ENCODE peak calls at places on chromosome 22, in six cellular contexts. S is sigmoid colon, Q is thoracic aorta, X is lung, O is pancreas, E is cardiac muscle cell. I is an unnamed sample.

GRCh38 chr22:26286091-26286780 is 117.0 kb downstream of the SEZ6L start:
- DNase-seq in E (no peak), S (no peak), Q (no peak), O (no peak), X (no peak), I (no peak)

GRCh38 chr22:31935961-31936635 is 8.2 kb upstream of the YWHAH start:
- DNase-seq in Q (no peak), O (no peak), E (no peak), S (no peak), X (no peak), I (no peak)

GRCh38 chr22:28801845-28802594 is 1.7 kb upstream of the XBP1 start:
- DNase-seq in S (no peak), O (no peak), X (no peak), Q (no peak), E (no peak), I (peak; percentile 20)

GRCh38 chr22:20472629-20473442 is 22.8 kb downstream of the KLHL22 start:
- DNase-seq in S (peak; percentile 36), O (no peak), Q (no peak), X (no peak), E (no peak), I (no peak)

GRCh38 chr22:34570408-34570807 is 495.6 kb upstream of the ISX start:
- DNase-seq in O (no peak), S (no peak), E (no peak), X (no peak), Q (no peak), I (no peak)

GRCh38 chr22:27387561-27387960 is 414.0 kb downstream of the MN1 start:
- DNase-seq in E (no peak), Q (no peak), O (no peak), S (no peak), X (no peak), I (peak; percentile 30)

GRCh38 chr22:35212020-35212419 is 45.3 kb upstream of the HMGXB4 start:
- DNase-seq in X (no peak), O (no peak), Q (no peak), E (peak; percentile 70), S (no peak), I (peak; percentile 34)

GRCh38 chr22:22884010-22884887 is 3.4 kb upstream of the IGLL5 start:
- DNase-seq in E (peak; percentile 80), Q (no peak), X (peak; percentile 58), S (no peak), O (no peak), I (peak; percentile 48)

GRCh38 chr22:19806213-19807160 is 45.9 kb downstream of the TBX1 start:
- DNase-seq in E (no peak), S (peak; percentile 70), X (peak; percentile 74), Q (no peak), O (peak; percentile 57), I (peak; percentile 87)

GRCh38 chr22:30541979-30542810 is 4.3 kb downstream of the SEC14L6 start:
- DNase-seq in E (peak; percentile 25), S (no peak), X (no peak), Q (no peak), O (no peak), I (no peak)

GRCh38 chr22:45314789-45315188 is 5.1 kb downstream of the FAM118A start:
- DNase-seq in X (no peak), E (no peak), Q (no peak), O (no peak), S (no peak), I (no peak)
- H3K4me3 ChIP-seq in X (no peak overlapping the region), E (no peak overlapping the region), Q (no peak overlapping the region), O (no peak overlapping the region), S (no peak overlapping the region), I (no peak overlapping the region)

GRCh38 chr22:46769191-46769675 is 6.8 kb downstream of the TBC1D22A start:
- DNase-seq in S (no peak), X (no peak), Q (no peak), O (no peak), E (no peak), I (no peak)

GRCh38 chr22:46764779-46765485 is 2.5 kb downstream of the TBC1D22A start:
- DNase-seq in S (no peak), Q (no peak), X (no peak), O (no peak), E (no peak), I (no peak)

GRCh38 chr22:46766611-46767010 is 4.2 kb downstream of the TBC1D22A start:
- DNase-seq in O (no peak), Q (no peak), S (no peak), X (no peak), E (no peak), I (no peak)

GRCh38 chr22:46769706-46770105 is 7.3 kb downstream of the TBC1D22A start:
- DNase-seq in E (no peak), Q (no peak), X (no peak), S (no peak), O (no peak), I (no peak)

DNA sequence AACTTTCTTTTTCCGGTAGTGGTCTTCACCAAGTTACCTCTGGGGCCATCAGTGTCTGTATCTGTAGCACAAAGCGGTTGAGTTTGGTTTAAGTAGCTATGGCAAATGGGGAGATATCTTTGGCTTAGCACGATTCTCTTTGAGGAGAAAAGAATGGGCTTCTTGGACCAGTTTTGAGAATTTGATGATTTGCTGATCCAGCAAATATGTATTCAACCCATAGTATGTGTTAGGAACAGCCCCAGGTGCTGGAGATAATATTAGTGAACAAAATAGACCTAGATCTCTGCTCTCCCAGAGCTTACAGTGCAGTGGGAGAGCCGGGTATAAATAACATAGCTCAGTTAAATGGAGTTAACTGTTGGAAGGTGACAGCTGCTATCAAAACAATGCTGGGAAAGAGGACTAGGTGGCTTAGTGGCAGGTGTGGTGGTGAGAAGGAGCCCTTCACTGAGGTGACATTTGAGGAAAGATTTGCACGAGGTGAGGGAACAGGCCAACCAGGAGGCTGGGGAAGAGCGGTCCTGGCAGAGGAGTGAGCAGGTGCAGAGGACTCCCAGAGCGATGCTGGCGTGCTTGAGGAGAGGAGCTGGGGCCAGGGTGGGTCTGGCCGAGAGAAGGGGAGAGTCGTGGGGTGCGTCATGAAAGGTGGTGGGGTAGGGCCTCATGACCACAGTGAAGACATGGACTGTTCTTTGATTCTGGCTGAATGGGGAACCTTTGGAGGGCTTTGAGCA is 5.0 kb downstream of the TBC1D22A start:
- DNase-seq in O (no peak), E (no peak), Q (no peak), S (no peak), X (no peak), I (no peak)
- H3K36me3 ChIP-seq in O (no peaks in the 10 kb centered on the region), E (no peaks in the 10 kb centered on the region), Q (no peaks in the 10 kb centered on the region), S (no peaks in the 10 kb centered on the region), X (no peaks in the 10 kb centered on the region), I (peaks cover 4% of the 10 kb centered on the region)

GRCh38 chr22:38873469-38874411 is 1.7 kb upstream of the CBX6 start:
- DNase-seq in O (no peak), S (peak; percentile 53), X (no peak), E (no peak), Q (no peak), I (peak; percentile 97)
- TF ChIP-seq CTCF in O (no peak), S (no peak), X (no peak), E (no peak), Q (no peak), I (no peak)

GRCh38 chr22:33302049-33302545 is 243.9 kb upstream of the SYN3 start:
- DNase-seq in X (peak; percentile 72), Q (peak; percentile 21), O (peak; percentile 91), E (peak; percentile 72), S (peak; percentile 87), I (peak; percentile 45)

GRCh38 chr22:33300165-33300564 is 242.0 kb upstream of the SYN3 start:
- DNase-seq in O (no peak), S (no peak), X (no peak), Q (no peak), E (no peak), I (no peak)

GRCh38 chr22:33302549-33302948 is 244.4 kb upstream of the SYN3 start:
- DNase-seq in X (no peak), S (no peak), O (no peak), E (no peak), Q (no peak), I (no peak)

GRCh38 chr22:33296941-33297340 is 238.8 kb upstream of the SYN3 start:
- DNase-seq in X (no peak), Q (no peak), E (no peak), S (no peak), O (no peak), I (no peak)

DNA sequence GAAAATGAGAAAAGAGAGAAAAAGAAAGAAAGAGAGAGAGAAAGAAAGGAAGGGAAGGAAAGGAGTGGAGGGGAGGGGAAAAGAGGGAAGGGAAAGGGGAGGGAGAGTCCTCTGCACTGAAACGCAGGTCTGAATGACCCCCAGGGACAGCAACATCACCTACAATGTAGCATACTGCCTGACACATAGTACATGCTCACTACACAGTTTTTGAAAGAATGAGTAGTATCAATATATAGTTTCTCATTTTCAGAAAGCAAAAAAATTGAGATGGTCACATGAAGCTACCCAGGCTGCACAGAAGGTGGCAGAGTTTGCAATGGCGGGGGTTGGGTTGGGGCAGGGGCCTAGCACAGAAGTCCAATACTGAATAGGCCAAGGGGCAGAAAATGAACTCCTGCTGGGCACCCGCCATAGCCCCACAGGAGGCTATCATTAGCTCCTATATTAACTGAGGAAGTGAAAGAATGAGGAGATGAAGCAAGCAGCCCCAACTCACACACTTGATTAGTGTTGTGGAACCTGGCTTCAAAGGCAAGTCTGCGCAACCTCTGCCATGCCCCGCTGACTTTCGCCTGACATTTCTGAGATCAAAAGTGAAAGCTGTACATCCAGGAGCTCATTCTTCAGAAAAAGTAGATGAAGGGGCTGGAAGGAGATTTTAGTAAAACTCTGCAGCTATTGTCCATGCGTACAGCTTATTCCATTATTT is 241.2 kb upstream of the SYN3 start:
- DNase-seq in E (no peak), Q (no peak), S (no peak), O (no peak), X (no peak), I (peak; percentile 12)
- H3K4me3 ChIP-seq in E (no peak overlapping the region), Q (no peak overlapping the region), S (no peak overlapping the region), O (no peak overlapping the region), X (no peak overlapping the region), I (no peak overlapping the region)